ENCODE peak calls at places on chromosome 4, in ten cellular contexts. M, A, P, S, W, T, N, F, U and I are unnamed samples.

GRCh38 chr4:96102541-96103018 is 262.7 kb downstream of the PDHA2 start:
- DNase-seq in M (peak), A (peak), P (no peak), S (no peak), W (no peak), T (no peak), N (no peak), F (no peak), U (no peak), I (peak)

GRCh38 chr4:154029171-154029570 is 240.3 kb upstream of the SFRP2 start:
- DNase-seq in M (no peak), A (no peak), P (no peak), S (no peak), W (no peak), T (no peak), N (no peak), F (no peak), U (no peak), I (no peak)

GRCh38 chr4:105135746-105136145 is 10.9 kb upstream of the TET2 start:
- DNase-seq in M (no peak), A (no peak), P (no peak), S (no peak), W (no peak), T (no peak), N (no peak), F (no peak), U (no peak), I (no peak)

GRCh38 chr4:12124138-12124537 is 695.4 kb upstream of the HS3ST1 start:
- DNase-seq in M (no peak), A (no peak), P (no peak), S (no peak), W (no peak), T (no peak), N (no peak), F (no peak), U (no peak), I (no peak)

GRCh38 chr4:8847331-8847730 is 24.3 kb downstream of the HMX1 start:
- DNase-seq in M (no peak), A (no peak), P (no peak), S (no peak), W (no peak), T (peak), N (no peak), F (peak), U (no peak), I (no peak)

GRCh38 chr4:156959298-156959702 is 12.3 kb downstream of the PDGFC start:
- DNase-seq in M (no peak), A (peak), P (no peak), S (no peak), W (no peak), T (no peak), N (no peak), F (no peak), U (no peak), I (peak)

GRCh38 chr4:75063417-75063816 is 130.5 kb downstream of the PARM1 start:
- DNase-seq in M (no peak), A (no peak), P (no peak), S (no peak), W (no peak), T (no peak), N (no peak), F (no peak), U (no peak), I (no peak)

GRCh38 chr4:163331629-163332360 is 601 bp downstream of the NPY1R start:
- DNase-seq in M (no peak), A (peak), P (no peak), S (no peak), W (no peak), T (no peak), N (peak), F (no peak), U (no peak), I (no peak)

GRCh38 chr4:158670975-158671664 is 567 bp downstream of the C4orf46 start:
- DNase-seq in M (peak), A (peak), P (peak), S (peak), W (peak), T (peak), N (peak), F (no peak), U (peak), I (peak)

GRCh38 chr4:124542021-124542420 is 170.5 kb downstream of the ANKRD50 start:
- DNase-seq in M (no peak), A (no peak), P (no peak), S (no peak), W (no peak), T (no peak), N (no peak), F (no peak), U (no peak), I (no peak)

GRCh38 chr4:158314756-158315487 is 104.6 kb downstream of the TMEM144 start:
- DNase-seq in M (peak), A (peak), P (no peak), S (no peak), W (no peak), T (no peak), N (no peak), F (no peak), U (no peak), I (peak)

GRCh38 chr4:139018501-139018900 is 2.9 kb downstream of the NOCT start:
- DNase-seq in M (no peak), A (no peak), P (no peak), S (no peak), W (no peak), T (no peak), N (no peak), F (no peak), U (no peak), I (peak)

GRCh38 chr4:70938087-70938486 is 35.9 kb downstream of the MOB1B start:
- DNase-seq in M (no peak), A (no peak), P (no peak), S (no peak), W (no peak), T (no peak), N (no peak), F (no peak), U (no peak), I (no peak)

GRCh38 chr4:142281999-142282398 is 564.1 kb downstream of the INPP4B start:
- DNase-seq in M (no peak), A (no peak), P (no peak), S (no peak), W (no peak), T (no peak), N (no peak), F (no peak), U (no peak), I (peak)

GRCh38 chr4:54233697-54234496 is 4.8 kb downstream of the PDGFRA start:
- DNase-seq in M (no peak), A (peak), P (peak), S (peak), W (peak), T (peak), N (peak), F (peak), U (peak), I (peak)

GRCh38 chr4:142248946-142249345 is 597.2 kb downstream of the INPP4B start:
- DNase-seq in M (no peak), A (peak), P (no peak), S (no peak), W (no peak), T (no peak), N (no peak), F (no peak), U (no peak), I (peak)

GRCh38 chr4:101031971-101032370 is 315.4 kb downstream of the PPP3CA start:
- DNase-seq in M (no peak), A (no peak), P (no peak), S (no peak), W (no peak), T (no peak), N (no peak), F (no peak), U (no peak), I (no peak)

GRCh38 chr4:100983426-100983825 is 363.9 kb downstream of the PPP3CA start:
- DNase-seq in M (no peak), A (no peak), P (no peak), S (no peak), W (no peak), T (no peak), N (no peak), F (no peak), U (no peak), I (no peak)

GRCh38 chr4:114132830-114133229 is 153.4 kb upstream of the ARSJ start:
- DNase-seq in M (no peak), A (no peak), P (no peak), S (no peak), W (no peak), T (no peak), N (no peak), F (no peak), U (no peak), I (no peak)

GRCh38 chr4:159098482-159099127 is 4.3 kb upstream of the RAPGEF2 start:
- DNase-seq in M (no peak), A (no peak), P (no peak), S (no peak), W (no peak), T (no peak), N (no peak), F (no peak), U (no peak), I (no peak)

GRCh38 chr4:87633239-87633638 is 16.8 kb upstream of the DMP1 start:
- DNase-seq in M (peak), A (peak), P (no peak), S (no peak), W (no peak), T (no peak), N (no peak), F (no peak), U (no peak), I (no peak)

GRCh38 chr4:36281384-36282106 is at the start of gene DTHD1:
- DNase-seq in M (no peak), A (no peak), P (no peak), S (no peak), W (no peak), T (no peak), N (no peak), F (no peak), U (no peak), I (peak)

GRCh38 chr4:148574502-148574901 is 132.3 kb upstream of the NR3C2 start:
- DNase-seq in M (peak), A (peak), P (no peak), S (no peak), W (no peak), T (no peak), N (no peak), F (no peak), U (no peak), I (peak)